ENCODE peak calls at places on chromosome 14, in ten cellular contexts. B, P, W, M, E, I, Z, O, S and X are unnamed samples.

GRCh38 chr14:81206115-81206514 is 14.6 kb downstream of the GTF2A1 start:
- DNase-seq in O (no peak), Z (no peak), W (peak; percentile 15), M (no peak), P (no peak), B (no peak), E (no peak), I (no peak), S (no peak), X (no peak)

GRCh38 chr14:90483551-90483950 is 86.7 kb downstream of the CALM1 start:
- DNase-seq in O (no peak), B (no peak), M (peak; percentile 3), Z (no peak), S (peak; percentile 46), W (peak; percentile 46), P (no peak), E (peak; percentile 26), I (no peak), X (peak; percentile 58)

GRCh38 chr14:53620325-53620716 is 336.3 kb downstream of the BMP4 start:
- DNase-seq in S (no peak), E (no peak), Z (peak; percentile 47), W (no peak), I (no peak), P (no peak), M (no peak), B (peak; percentile 15), O (no peak), X (no peak)

GRCh38 chr14:100299238-100299560 is 7.0 kb downstream of the SLC25A29 start:
- DNase-seq in B (no peak), O (no peak), E (no peak), W (no peak), P (no peak), I (no peak), Z (no peak), S (no peak), M (no peak), X (no peak)

GRCh38 chr14:87944987-87945604 is 47.9 kb downstream of the GALC start:
- DNase-seq in B (peak; percentile 16), S (no peak), M (no peak), I (no peak), Z (peak; percentile 66), P (no peak), O (no peak), W (no peak), E (peak; percentile 13), X (no peak)

GRCh38 chr14:50937325-50937724 is 7.0 kb downstream of the PYGL start:
- DNase-seq in Z (peak; percentile 55), P (no peak), W (no peak), M (no peak), O (no peak), E (peak; percentile 59), B (peak; percentile 91), I (no peak), S (no peak), X (no peak)

GRCh38 chr14:73802431-73803188 is 49.0 kb upstream of the PTGR2 start:
- DNase-seq in E (peak; percentile 42), P (no peak), I (no peak), S (peak; percentile 76), O (peak; percentile 14), Z (no peak), W (no peak), B (peak; percentile 92), M (no peak), X (no peak)

GRCh38 chr14:29465095-29465494 is 462.6 kb downstream of the PRKD1 start:
- DNase-seq in W (no peak), M (no peak), Z (no peak), I (no peak), B (no peak), E (no peak), P (no peak), O (no peak), S (no peak), X (no peak)

GRCh38 chr14:96573473-96574100 is 71.4 kb downstream of the PAPOLA start:
- DNase-seq in O (no peak), E (no peak), W (no peak), P (no peak), B (no peak), S (no peak), M (no peak), I (no peak), Z (no peak), X (no peak)

GRCh38 chr14:99548285-99548684 is 55.7 kb downstream of the CCDC85C start:
- DNase-seq in B (no peak), E (no peak), I (no peak), W (no peak), P (no peak), O (no peak), Z (no peak), S (no peak), M (no peak), X (no peak)

GRCh38 chr14:21735200-21735599 is 61.6 kb upstream of the OR4E1 start:
- DNase-seq in S (no peak), P (no peak), E (no peak), Z (no peak), I (no peak), O (no peak), M (no peak), B (no peak), W (no peak), X (no peak)

GRCh38 chr14:21729703-21730212 is 56.1 kb upstream of the OR4E1 start:
- DNase-seq in M (no peak), B (no peak), I (no peak), S (no peak), W (no peak), P (no peak), Z (no peak), E (no peak), O (no peak), X (no peak)

GRCh38 chr14:21735639-21736307 is 62.2 kb upstream of the OR4E1 start:
- DNase-seq in E (no peak), M (no peak), O (no peak), W (peak; percentile 33), I (no peak), P (no peak), B (no peak), S (no peak), Z (no peak), X (no peak)

DNA sequence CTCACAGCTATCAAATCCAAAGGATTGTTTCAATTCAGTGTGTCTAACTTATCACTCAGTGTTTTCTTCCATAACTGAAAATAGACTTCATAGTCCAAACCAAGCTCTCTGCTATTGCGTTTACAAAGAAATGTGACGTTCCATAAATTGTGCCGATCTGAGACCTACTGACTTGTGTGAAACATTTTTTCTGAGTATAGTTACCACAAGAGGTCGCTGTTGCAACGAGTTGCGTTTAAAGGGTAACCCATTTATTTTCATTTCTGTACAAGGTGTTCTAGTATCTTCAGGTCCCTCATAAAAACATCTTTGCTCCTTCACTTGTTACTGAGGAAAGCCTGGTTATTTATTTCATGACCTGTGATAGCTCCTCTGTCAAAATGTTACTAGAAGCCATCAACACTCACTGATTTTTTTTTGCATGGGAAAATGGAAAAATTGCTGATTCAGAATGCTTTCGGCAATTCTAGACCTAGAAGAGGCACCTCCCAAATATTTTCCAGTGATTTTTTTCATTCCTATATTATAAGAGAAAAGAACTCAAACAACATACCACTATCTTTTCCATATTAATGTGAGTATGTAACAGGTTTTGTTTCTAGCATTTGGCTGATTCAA is 60.9 kb upstream of the OR4E1 start:
- DNase-seq in B (peak; percentile 37), W (peak; percentile 57), E (peak; percentile 20), O (peak; percentile 36), P (peak; percentile 13), Z (no peak), S (peak; percentile 34), I (no peak), M (peak; percentile 33), X (no peak)
- TF ChIP-seq CTCF in B (peak; percentile 59), W (peak; percentile 86), E (peak; percentile 67), O (peak; percentile 90), P (peak; percentile 79), Z (peak; percentile 36), S (peak; percentile 53), I (peak; percentile 75), M (peak; percentile 63), X (peak; percentile 84)

DNA sequence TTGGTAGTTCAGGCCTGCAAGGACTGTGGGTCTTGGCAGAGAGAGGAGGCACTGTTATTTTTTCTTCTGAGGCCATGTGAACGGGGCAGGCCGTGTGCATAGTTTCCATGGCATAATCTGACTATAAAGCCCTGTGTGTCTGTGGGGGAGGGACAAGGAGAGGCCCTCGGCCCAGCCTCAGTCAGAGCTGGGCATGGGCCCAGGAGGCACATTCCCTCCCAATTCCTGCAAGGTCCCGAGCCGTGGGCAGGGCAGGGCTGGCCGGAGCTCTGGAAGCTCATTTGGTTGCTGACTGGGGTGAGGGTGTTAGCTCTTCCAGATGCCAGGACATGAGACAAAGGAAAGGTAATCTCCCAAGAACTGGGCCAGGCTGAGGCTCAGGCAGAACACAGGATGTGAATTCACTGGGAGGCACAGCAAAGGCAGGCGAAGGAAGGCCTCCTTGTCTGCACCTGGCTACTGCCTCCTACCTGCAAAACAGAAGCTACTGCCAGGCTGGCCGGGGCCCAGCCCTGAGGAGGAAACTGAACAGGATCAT is 22.0 kb upstream of the PLEKHG3 start:
- DNase-seq in S (peak; percentile 67), Z (peak; percentile 84), P (no peak), I (no peak), E (peak; percentile 62), M (no peak), O (no peak), B (peak; percentile 92), W (no peak), X (no peak)
- TF ChIP-seq CTCF in S (no peak), Z (no peak), P (no peak), I (no peak), E (no peak), M (no peak), O (no peak), B (peak; percentile 70), W (no peak), X (no peak)

DNA sequence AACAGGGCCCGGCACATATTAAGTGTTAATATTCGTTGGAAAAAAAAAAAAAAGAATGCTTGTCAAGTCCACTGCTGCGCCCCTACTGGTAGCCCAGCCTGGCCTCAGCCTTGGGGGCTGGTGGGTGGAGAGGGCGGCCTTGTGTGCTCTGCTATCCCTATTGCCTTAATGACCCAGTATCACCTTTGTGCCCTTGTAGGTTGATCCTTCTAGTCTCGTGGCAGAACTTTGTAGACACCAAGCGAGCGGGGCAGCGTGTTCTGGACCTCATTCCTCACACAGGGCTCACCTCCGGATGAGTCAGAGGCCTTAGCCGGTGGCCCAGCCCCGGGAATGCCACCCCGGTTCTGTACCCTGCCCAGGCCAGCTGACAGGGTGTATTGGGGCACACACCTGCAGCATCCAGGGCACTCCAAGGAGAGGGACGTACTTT is 1.8 kb upstream of the RCOR1 start:
- DNase-seq in I (no peak), Z (no peak), S (peak; percentile 36), M (no peak), P (peak; percentile 47), O (peak; percentile 63), E (peak; percentile 69), B (no peak), W (peak; percentile 16), X (no peak)
- TF ChIP-seq CTCF in I (no peak), Z (peak; percentile 54), S (no peak), M (no peak), P (peak; percentile 70), O (peak; percentile 33), E (peak; percentile 12), B (no peak), W (no peak), X (peak; percentile 74)

DNA sequence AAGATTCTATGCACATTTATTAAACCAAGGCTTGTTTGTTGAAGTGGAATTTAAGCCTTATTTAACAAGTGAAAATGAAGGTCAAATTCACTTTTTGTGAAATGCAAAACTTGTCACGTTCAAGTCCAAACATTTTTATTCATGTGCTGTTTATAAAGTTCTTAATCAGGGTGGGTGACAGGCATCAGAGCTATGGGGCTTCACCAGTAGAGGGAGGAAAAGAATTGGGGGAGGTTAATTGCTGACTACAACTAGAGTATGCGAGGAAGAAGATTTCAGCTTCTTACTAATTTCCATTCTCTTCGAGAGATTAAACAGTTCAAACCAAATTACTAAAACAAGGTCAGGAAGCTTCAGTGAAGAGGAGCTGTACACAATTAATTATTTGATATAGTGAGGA is 9.7 kb downstream of the MOK start:
- DNase-seq in M (no peak), E (no peak), Z (peak; percentile 45), I (no peak), W (no peak), O (no peak), B (no peak), P (no peak), S (no peak), X (no peak)
- TF ChIP-seq CTCF in M (no peak), E (no peak), Z (peak; percentile 53), I (no peak), W (no peak), O (no peak), B (peak; percentile 28), P (peak; percentile 26), S (no peak), X (peak; percentile 38)